ENCODE peak calls at places on chromosome 1, in nine cellular contexts. One of them, this sample, is unnamed. For H3K4me1, the result is how much of the 10 kb centered on the place peaks cover.

GRCh38 chr1:164141717-164142268 is 417.2 kb upstream of the PBX1 start:
- DNase-seq in IMR-90: no peak
- DNase-seq in sigmoid colon: no peak
- DNase-seq in heart left ventricle: no peak
- DNase-seq in K562: no peak
- DNase-seq in breast epithelium: no peak
- DNase-seq in body of pancreas: no peak
- DNase-seq in uterus: no peak
- DNase-seq in A549: no peak
- DNase-seq in this sample: no peak

GRCh38 chr1:234208351-234208750 is 164.9 kb upstream of the COA6 start:
- DNase-seq in A549: no peak
- DNase-seq in uterus: no peak
- DNase-seq in IMR-90: no peak
- DNase-seq in heart left ventricle: no peak
- DNase-seq in K562: no peak
- DNase-seq in body of pancreas: no peak
- DNase-seq in breast epithelium: no peak
- DNase-seq in sigmoid colon: no peak
- DNase-seq in this sample: no peak

GRCh38 chr1:101080859-101081258 is 55.3 kb upstream of the DPH5 start:
- DNase-seq in A549: no peak
- DNase-seq in IMR-90: no peak
- DNase-seq in K562: no peak
- DNase-seq in uterus: no peak
- DNase-seq in sigmoid colon: no peak
- DNase-seq in breast epithelium: no peak
- DNase-seq in heart left ventricle: no peak
- DNase-seq in body of pancreas: no peak
- DNase-seq in this sample: no peak

GRCh38 chr1:42835422-42835821 is 11.0 kb upstream of the ZNF691 start:
- DNase-seq in heart left ventricle: no peak
- DNase-seq in A549: no peak
- DNase-seq in body of pancreas: no peak
- DNase-seq in IMR-90: no peak
- DNase-seq in sigmoid colon: no peak
- DNase-seq in uterus: no peak
- DNase-seq in K562: no peak
- DNase-seq in breast epithelium: no peak
- DNase-seq in this sample: no peak

GRCh38 chr1:29180497-29181412 is 945 bp downstream of the SRSF4 start:
- DNase-seq in breast epithelium: no peak
- DNase-seq in A549: no peak
- DNase-seq in IMR-90: no peak
- DNase-seq in heart left ventricle: no peak
- DNase-seq in sigmoid colon: no peak
- DNase-seq in uterus: no peak
- DNase-seq in body of pancreas: no peak
- DNase-seq in K562: peak
- DNase-seq in this sample: no peak

GRCh38 chr1:214455971-214456867 is 95.2 kb downstream of the PTPN14 start:
- DNase-seq in body of pancreas: no peak
- DNase-seq in heart left ventricle: no peak
- DNase-seq in K562: no peak
- DNase-seq in sigmoid colon: no peak
- DNase-seq in uterus: no peak
- DNase-seq in IMR-90: no peak
- DNase-seq in A549: no peak
- DNase-seq in breast epithelium: no peak
- DNase-seq in this sample: no peak

GRCh38 chr1:26109229-26110164 is 2.1 kb upstream of the PDIK1L start:
- DNase-seq in heart left ventricle: no peak
- DNase-seq in breast epithelium: no peak
- DNase-seq in K562: no peak
- DNase-seq in uterus: no peak
- DNase-seq in sigmoid colon: no peak
- DNase-seq in IMR-90: no peak
- DNase-seq in A549: no peak
- DNase-seq in body of pancreas: no peak
- DNase-seq in this sample: no peak

GRCh38 chr1:81155131-81155530 is 645.6 kb upstream of the ADGRL2 start:
- DNase-seq in K562: no peak
- DNase-seq in breast epithelium: no peak
- DNase-seq in heart left ventricle: no peak
- DNase-seq in body of pancreas: no peak
- DNase-seq in A549: no peak
- DNase-seq in uterus: no peak
- DNase-seq in IMR-90: peak
- DNase-seq in sigmoid colon: no peak
- DNase-seq in this sample: no peak

GRCh38 chr1:197951089-197951488 is 33.9 kb downstream of the LHX9 start:
- DNase-seq in sigmoid colon: no peak
- DNase-seq in IMR-90: no peak
- DNase-seq in body of pancreas: no peak
- DNase-seq in A549: no peak
- DNase-seq in heart left ventricle: no peak
- DNase-seq in breast epithelium: no peak
- DNase-seq in uterus: no peak
- DNase-seq in K562: no peak
- DNase-seq in this sample: peak

GRCh38 chr1:145849356-145850165 is 4.1 kb downstream of the NUDT17 start:
- DNase-seq in heart left ventricle: no peak
- DNase-seq in body of pancreas: no peak
- DNase-seq in IMR-90: peak
- DNase-seq in K562: peak
- DNase-seq in sigmoid colon: no peak
- DNase-seq in A549: no peak
- DNase-seq in uterus: no peak
- DNase-seq in breast epithelium: peak
- DNase-seq in this sample: no peak

GRCh38 chr1:99573431-99574217 is 72.3 kb upstream of the PALMD start:
- DNase-seq in sigmoid colon: no peak
- DNase-seq in K562: no peak
- DNase-seq in body of pancreas: no peak
- DNase-seq in breast epithelium: no peak
- DNase-seq in heart left ventricle: no peak
- DNase-seq in IMR-90: no peak
- DNase-seq in A549: no peak
- DNase-seq in uterus: no peak
- DNase-seq in this sample: no peak

GRCh38 chr1:227774051-227774720 is 39.0 kb downstream of the SNAP47 start:
- DNase-seq in A549: no peak
- DNase-seq in K562: no peak
- DNase-seq in heart left ventricle: peak
- DNase-seq in uterus: no peak
- DNase-seq in sigmoid colon: no peak
- DNase-seq in body of pancreas: no peak
- DNase-seq in breast epithelium: no peak
- DNase-seq in IMR-90: no peak
- DNase-seq in this sample: no peak

GRCh38 chr1:29933110-29933509 is 696.8 kb downstream of the PTPRU start:
- DNase-seq in heart left ventricle: no peak
- DNase-seq in K562: no peak
- DNase-seq in IMR-90: no peak
- DNase-seq in sigmoid colon: no peak
- DNase-seq in uterus: no peak
- DNase-seq in breast epithelium: no peak
- DNase-seq in A549: peak
- DNase-seq in body of pancreas: no peak
- DNase-seq in this sample: no peak

GRCh38 chr1:186577201-186577600 is 103.0 kb downstream of the PTGS2 start:
- DNase-seq in IMR-90: no peak
- DNase-seq in uterus: no peak
- DNase-seq in A549: no peak
- DNase-seq in K562: no peak
- DNase-seq in body of pancreas: no peak
- DNase-seq in breast epithelium: no peak
- DNase-seq in heart left ventricle: no peak
- DNase-seq in sigmoid colon: no peak
- DNase-seq in this sample: no peak

DNA sequence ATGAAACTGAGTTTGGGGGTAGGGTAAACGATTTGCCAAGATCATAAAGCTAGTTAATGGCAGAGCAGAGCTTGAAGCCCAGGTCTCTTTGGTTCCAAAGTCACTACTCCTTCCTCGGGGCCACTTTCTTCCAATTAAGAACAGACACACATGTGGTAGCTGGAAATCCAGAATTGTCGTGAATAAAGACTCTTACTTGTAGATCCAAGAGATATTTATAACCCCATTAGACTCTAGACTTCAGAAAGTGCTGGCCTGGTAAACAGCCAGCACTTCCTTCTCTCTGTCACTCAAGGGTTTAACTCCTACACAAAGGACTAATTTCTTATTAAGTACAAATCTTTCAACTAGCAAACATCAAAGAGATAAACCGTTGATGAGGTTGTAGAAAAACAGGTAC is 2.7 kb downstream of the FAM163A start:
- DNase-seq in breast epithelium: no peak
- DNase-seq in heart left ventricle: no peak
- DNase-seq in K562: no peak
- DNase-seq in uterus: no peak
- DNase-seq in sigmoid colon: no peak
- DNase-seq in IMR-90: no peak
- DNase-seq in body of pancreas: no peak
- DNase-seq in A549: no peak
- DNase-seq in this sample: no peak
- H3K4me1 ChIP-seq in breast epithelium: under half
- H3K4me1 ChIP-seq in heart left ventricle: under half
- H3K4me1 ChIP-seq in K562: under half
- H3K4me1 ChIP-seq in uterus: under half
- H3K4me1 ChIP-seq in sigmoid colon: under half
- H3K4me1 ChIP-seq in IMR-90: under half
- H3K4me1 ChIP-seq in body of pancreas: under half
- H3K4me1 ChIP-seq in A549: under half
- H3K4me1 ChIP-seq in this sample: under half

DNA sequence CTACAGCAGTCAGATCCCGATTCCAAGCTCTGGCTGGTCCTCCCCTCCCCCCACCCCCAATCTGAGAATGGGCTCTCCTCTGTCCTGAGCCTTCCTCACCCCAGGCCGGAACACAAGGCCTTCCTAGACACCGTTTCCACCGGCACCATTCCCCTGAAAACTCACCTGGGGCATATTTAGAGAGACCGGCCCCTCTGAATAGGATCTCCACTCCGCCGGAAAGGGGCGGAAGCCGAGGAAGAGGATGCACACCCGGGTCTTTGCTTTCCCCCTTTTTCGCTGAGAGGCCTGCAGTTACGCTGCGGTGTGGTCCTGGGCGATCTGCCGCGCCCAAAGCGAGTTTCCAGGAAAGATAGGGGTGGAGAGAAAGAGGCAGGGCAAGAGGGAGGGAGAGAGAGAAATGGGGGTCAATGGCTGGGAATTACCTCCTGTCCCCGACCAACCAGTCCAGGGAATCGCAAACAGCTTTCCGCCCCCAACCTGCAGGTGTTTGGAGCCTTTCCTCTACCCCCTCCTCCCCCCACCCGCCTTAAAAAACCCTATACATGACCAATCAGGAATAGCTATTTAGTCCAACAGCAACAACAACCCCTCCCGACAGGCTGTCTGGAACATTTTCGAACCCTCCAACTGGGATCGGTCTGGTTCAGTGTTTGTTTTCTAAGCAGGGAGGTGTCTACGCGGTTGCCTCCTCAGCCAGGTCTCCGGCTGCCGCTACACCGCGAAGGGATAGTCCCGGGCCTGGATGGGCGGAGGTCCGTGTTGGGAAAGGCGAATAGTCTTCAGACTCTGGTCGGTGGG is 2.8 kb downstream of the TAL1 start:
- DNase-seq in breast epithelium: no peak
- DNase-seq in IMR-90: no peak
- DNase-seq in A549: no peak
- DNase-seq in body of pancreas: no peak
- DNase-seq in heart left ventricle: no peak
- DNase-seq in uterus: no peak
- DNase-seq in sigmoid colon: no peak
- DNase-seq in K562: peak
- DNase-seq in this sample: no peak
- H3K4me3 ChIP-seq in breast epithelium: peak
- H3K4me3 ChIP-seq in IMR-90: no peak
- H3K4me3 ChIP-seq in A549: no peak
- H3K4me3 ChIP-seq in body of pancreas: no peak
- H3K4me3 ChIP-seq in heart left ventricle: peak
- H3K4me3 ChIP-seq in uterus: no peak
- H3K4me3 ChIP-seq in sigmoid colon: no peak
- H3K4me3 ChIP-seq in K562: peak
- H3K4me3 ChIP-seq in this sample: no peak

GRCh38 chr1:31576201-31576669 is at the start of gene TINAGL1:
- DNase-seq in sigmoid colon: peak
- DNase-seq in body of pancreas: peak
- DNase-seq in heart left ventricle: peak
- DNase-seq in IMR-90: no peak
- DNase-seq in breast epithelium: peak
- DNase-seq in A549: no peak
- DNase-seq in uterus: peak
- DNase-seq in K562: peak
- DNase-seq in this sample: peak
- TF ChIP-seq POLR2A in sigmoid colon: peak
- TF ChIP-seq POLR2A in body of pancreas: peak
- TF ChIP-seq POLR2A in heart left ventricle: peak
- TF ChIP-seq POLR2A in IMR-90: no peak
- TF ChIP-seq POLR2A in breast epithelium: peak
- TF ChIP-seq POLR2A in A549: no peak
- TF ChIP-seq POLR2A in uterus: peak
- TF ChIP-seq POLR2A in K562: no peak
- TF ChIP-seq POLR2A in this sample: peak

GRCh38 chr1:182631058-182631677 is 27.0 kb upstream of the RGS16 start:
- DNase-seq in A549: no peak
- DNase-seq in breast epithelium: no peak
- DNase-seq in IMR-90: no peak
- DNase-seq in K562: no peak
- DNase-seq in body of pancreas: no peak
- DNase-seq in sigmoid colon: no peak
- DNase-seq in uterus: no peak
- DNase-seq in heart left ventricle: no peak
- DNase-seq in this sample: no peak
- H3K4me1 ChIP-seq in A549: under half
- H3K4me1 ChIP-seq in breast epithelium: under half
- H3K4me1 ChIP-seq in IMR-90: under half
- H3K4me1 ChIP-seq in K562: under half
- H3K4me1 ChIP-seq in body of pancreas: under half
- H3K4me1 ChIP-seq in sigmoid colon: under half
- H3K4me1 ChIP-seq in uterus: under half
- H3K4me1 ChIP-seq in heart left ventricle: under half
- H3K4me1 ChIP-seq in this sample: under half

This sample was measured in thyroid gland.